ENCODE peak calls at places on chromosomes 2 and 18, in four cellular contexts. F is GM04504, R is endothelial cell, J is left cardiac atrium. A is an unnamed sample.

GRCh38 chr2:128786800-128787478 is 468.3 kb upstream of the HS6ST1 start:
- DNase-seq in F (no peak), R (peak; percentile 26), J (no peak), A (no peak)

GRCh38 chr2:102481931-102482330 is 8.9 kb downstream of the SLC9A4 start:
- DNase-seq in F (no peak), R (no peak), J (no peak), A (no peak)

GRCh38 chr2:102636283-102636907 is 17.0 kb downstream of the SLC9A2 start:
- DNase-seq in F (no peak), R (no peak), J (no peak), A (no peak)

GRCh38 chr2:12930382-12930781 is 213.6 kb downstream of the TRIB2 start:
- DNase-seq in F (peak; percentile 55), R (no peak), J (no peak), A (no peak)

GRCh38 chr18:31450409-31450808 is 2.9 kb downstream of the DSG3 start:
- DNase-seq in F (no peak), R (no peak), J (no peak), A (no peak)

GRCh38 chr18:36333418-36333817 is 35.9 kb downstream of the FHOD3 start:
- DNase-seq in F (peak; percentile 63), R (no peak), J (no peak), A (no peak)

GRCh38 chr2:222862068-222862914 is 1.5 kb downstream of the ACSL3 start:
- DNase-seq in F (no peak), R (no peak), J (no peak), A (no peak)

GRCh38 chr2:170434900-170435640 is 257.1 kb downstream of the MYO3B start:
- DNase-seq in F (no peak), R (no peak), J (no peak), A (no peak)

GRCh38 chr2:210502997-210503621 is 26.6 kb upstream of the LANCL1 start:
- DNase-seq in F (peak; percentile 15), R (peak; percentile 39), J (peak; percentile 29), A (peak; percentile 57)

GRCh38 chr2:72040629-72041403 is 106.8 kb downstream of the CYP26B1 start:
- DNase-seq in F (no peak), R (no peak), J (no peak), A (no peak)

GRCh38 chr2:70855679-70856078 is 20.1 kb upstream of the CD207 start:
- DNase-seq in F (no peak), R (no peak), J (no peak), A (no peak)

GRCh38 chr2:98086491-98087446 is at the start of gene VWA3B:
- DNase-seq in F (peak; percentile 3), R (peak; percentile 78), J (peak; percentile 78), A (peak; percentile 82)

GRCh38 chr2:26564121-26564520 is 77.0 kb downstream of the CIB4 start:
- DNase-seq in F (no peak), R (no peak), J (peak; percentile 0), A (peak; percentile 7)